ENCODE peak calls at places on chromosomes 6 and 20, in nine cellular contexts. J is iPS DF 6.9; V is stomach; W is MM.1S; K is upper lobe of right lung; G is psoas muscle; M is effector memory CD4-positive, alpha-beta T cell; A is sigmoid colon; E is naive thymus-derived CD4-positive, alpha-beta T cell. S is an unnamed sample. For H3K36me3, the result is how much of the 10 kb centered on the place peaks cover.

GRCh38 chr20:57795347-57795697 is 85.5 kb upstream of the PMEPA1 start:
- DNase-seq in A (no peak), G (no peak), K (no peak), V (no peak), E (no peak), J (no peak), W (no peak), M (no peak), S (no peak)

GRCh38 chr20:32636821-32637220 is 36.9 kb downstream of the C20orf203 start:
- DNase-seq in K (no peak), V (no peak), W (no peak), G (no peak), A (no peak), M (no peak), J (no peak), E (no peak), S (no peak)

GRCh38 chr6:31359556-31359955 is 2.6 kb upstream of the HLA-B start:
- DNase-seq in G (no peak), A (no peak), V (no peak), J (no peak), M (no peak), E (no peak), W (no peak), K (no peak), S (no peak)

GRCh38 chr20:18012901-18013300 is 44.1 kb downstream of the MGME1 start:
- DNase-seq in M (no peak), G (no peak), J (no peak), V (no peak), K (no peak), E (no peak), A (no peak), W (no peak), S (no peak)

GRCh38 chr20:63416631-63417030 is 55.5 kb upstream of the CHRNA4 start:
- DNase-seq in M (no peak), J (no peak), W (no peak), E (no peak), G (no peak), K (no peak), A (no peak), V (no peak), S (no peak)

GRCh38 chr20:3693376-3693775 is 11.6 kb upstream of the ADAM33 start:
- DNase-seq in K (no peak), M (no peak), G (no peak), A (no peak), E (no peak), J (no peak), V (no peak), W (no peak), S (no peak)

GRCh38 chr6:127192911-127193503 is 73.7 kb upstream of the RNF146 start:
- DNase-seq in K (no peak), J (no peak), M (no peak), A (no peak), V (no peak), W (no peak), E (no peak), G (no peak), S (no peak)

GRCh38 chr6:109165392-109165964 is 70.2 kb downstream of the CEP57L1 start:
- DNase-seq in M (no peak), G (peak), A (peak), V (no peak), E (no peak), W (no peak), J (no peak), K (no peak), S (peak)

GRCh38 chr6:90610291-90610670 is 23.4 kb upstream of the MAP3K7 start:
- DNase-seq in J (no peak), A (no peak), E (no peak), W (no peak), V (no peak), G (no peak), M (no peak), K (no peak), S (no peak)

GRCh38 chr20:17782768-17783167 is 83.0 kb downstream of the BANF2 start:
- DNase-seq in V (no peak), A (no peak), K (no peak), M (no peak), J (no peak), E (no peak), W (peak), G (no peak), S (no peak)

GRCh38 chr6:133202610-133203343 is 38.4 kb upstream of the EYA4 start:
- DNase-seq in M (no peak), J (no peak), E (no peak), V (no peak), W (no peak), K (no peak), G (no peak), A (no peak), S (no peak)

GRCh38 chr20:18138639-18139583 is 1.2 kb downstream of the KAT14 start:
- DNase-seq in A (no peak), G (no peak), W (no peak), E (no peak), M (no peak), V (no peak), J (no peak), K (no peak), S (peak)

GRCh38 chr6:15441215-15441868 is 195.5 kb downstream of the JARID2 start:
- DNase-seq in M (no peak), W (peak), J (no peak), G (no peak), K (no peak), A (no peak), V (no peak), E (no peak), S (peak)

GRCh38 chr6:166751051-166751595 is 124.1 kb upstream of the RPS6KA2 start:
- DNase-seq in K (no peak), M (no peak), V (no peak), W (no peak), E (no peak), J (no peak), A (no peak), G (no peak), S (no peak)

GRCh38 chr6:67593247-67593646 is 1041.8 kb upstream of the ADGRB3 start:
- DNase-seq in G (no peak), K (no peak), M (no peak), V (no peak), A (no peak), J (no peak), W (no peak), E (no peak), S (no peak)

GRCh38 chr6:31575335-31575901 is at the start of gene TNF:
- DNase-seq in W (no peak), K (peak), G (peak), V (peak), M (peak), J (no peak), E (peak), A (peak), S (peak)

GRCh38 chr6:99933129-99933528 is 60.9 kb downstream of the MCHR2 start:
- DNase-seq in M (no peak), E (no peak), G (no peak), K (no peak), W (no peak), V (no peak), A (no peak), J (no peak), S (no peak)

DNA sequence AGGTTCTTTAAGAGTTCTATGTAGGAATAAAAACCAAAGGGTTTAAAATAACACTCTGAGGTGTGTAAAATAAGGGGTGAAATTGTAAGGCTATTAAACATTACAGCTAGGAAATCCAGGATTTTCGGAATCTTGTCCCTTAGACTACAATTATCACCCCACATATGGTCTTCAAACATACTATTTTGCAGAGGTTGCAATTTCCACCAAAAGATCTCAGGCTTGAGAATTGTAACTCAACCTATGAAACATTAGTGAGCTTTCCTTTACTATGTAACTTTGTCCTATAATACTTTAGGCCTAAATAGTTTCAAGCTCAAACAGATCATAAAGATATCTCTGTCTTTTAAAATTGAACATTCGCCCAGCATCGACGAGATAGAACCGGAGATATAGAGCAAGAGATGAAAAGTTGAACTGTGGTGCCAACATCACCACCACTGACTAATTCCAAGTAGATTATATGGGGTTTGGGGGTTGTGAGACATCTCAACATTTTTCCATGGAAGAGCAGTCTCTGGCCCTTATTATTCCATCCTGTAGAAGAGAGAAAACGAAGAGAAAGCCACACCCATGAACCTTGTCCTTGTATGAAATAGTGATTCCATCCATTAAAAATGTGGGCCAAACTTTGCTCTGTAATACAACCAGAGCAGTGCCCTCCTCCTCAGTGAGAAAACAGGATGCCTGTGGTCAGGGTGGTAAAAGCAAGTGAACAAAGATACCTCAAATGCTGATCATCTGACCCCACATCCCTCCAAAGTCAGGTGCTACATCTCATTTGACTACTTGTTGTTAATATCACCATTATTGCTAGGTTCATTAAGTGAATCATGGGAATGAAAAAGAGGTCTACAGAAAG is 284.5 kb upstream of the GJE1 start:
- DNase-seq in K (no peak), E (peak), J (no peak), M (peak), A (no peak), G (no peak), V (no peak), W (peak), S (peak)
- H3K36me3 ChIP-seq in K (under half), E (under half), J (under half), M (under half), A (under half), G (under half), V (under half), W (under half), S (under half)

GRCh38 chr6:25219147-25219546 is 60.0 kb upstream of the CARMIL1 start:
- DNase-seq in A (no peak), J (no peak), M (no peak), K (no peak), W (no peak), G (no peak), V (no peak), E (no peak), S (no peak)

GRCh38 chr6:25218346-25218745 is 60.8 kb upstream of the CARMIL1 start:
- DNase-seq in M (no peak), J (no peak), K (no peak), G (no peak), W (no peak), A (no peak), E (no peak), V (no peak), S (no peak)

GRCh38 chr6:25217275-25217674 is 61.9 kb upstream of the CARMIL1 start:
- DNase-seq in G (no peak), E (no peak), W (no peak), M (no peak), J (no peak), K (no peak), A (no peak), V (no peak), S (no peak)

GRCh38 chr6:25219581-25220249 is 59.5 kb upstream of the CARMIL1 start:
- DNase-seq in M (no peak), E (no peak), A (no peak), G (no peak), V (no peak), K (no peak), W (no peak), J (no peak), S (no peak)

GRCh38 chr6:25215881-25216280 is 63.3 kb upstream of the CARMIL1 start:
- DNase-seq in A (no peak), J (no peak), G (no peak), W (no peak), E (no peak), V (no peak), M (no peak), K (no peak), S (no peak)
- H3K27ac ChIP-seq in A (no peak), J (no peak), G (no peak), W (no peak), E (no peak), V (no peak), M (no peak), K (no peak), S (no peak)

GRCh38 chr6:17829905-17830304 is 123.2 kb upstream of the NUP153 start:
- DNase-seq in A (no peak), K (no peak), M (no peak), G (no peak), W (no peak), E (no peak), V (no peak), J (no peak), S (no peak)

GRCh38 chr6:17831135-17831534 is 124.4 kb upstream of the NUP153 start:
- DNase-seq in W (no peak), A (no peak), M (no peak), V (no peak), K (no peak), J (no peak), E (no peak), G (no peak), S (no peak)

GRCh38 chr6:17826301-17826700 is 119.6 kb upstream of the NUP153 start:
- DNase-seq in K (no peak), E (no peak), J (no peak), G (no peak), V (no peak), A (no peak), M (no peak), W (no peak), S (no peak)

DNA sequence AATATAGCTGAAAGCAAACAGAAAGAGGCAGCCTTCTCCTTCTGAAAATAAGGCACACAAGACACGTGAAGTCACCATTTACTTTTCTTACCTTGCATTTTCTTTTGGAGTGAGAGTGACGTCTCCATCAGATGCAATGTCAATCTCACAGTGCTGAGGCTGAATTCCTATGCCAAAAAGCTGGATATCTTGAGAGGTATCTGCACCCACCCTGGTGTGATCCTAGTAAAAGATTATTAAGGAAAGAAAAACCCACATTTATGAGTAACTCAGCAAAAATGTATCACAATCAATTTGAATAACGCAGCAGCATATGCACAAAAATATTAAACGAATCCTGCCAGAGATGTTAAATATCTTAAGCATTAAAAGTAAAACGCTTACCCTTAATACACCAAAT is 121.4 kb upstream of the NUP153 start:
- DNase-seq in V (no peak), E (no peak), A (no peak), W (no peak), M (no peak), K (no peak), J (no peak), G (no peak), S (no peak)
- H3K36me3 ChIP-seq in V (under half), E (under half), A (under half), W (under half), M (under half), K (half or more), J (under half), G (under half), S (under half)

DNA sequence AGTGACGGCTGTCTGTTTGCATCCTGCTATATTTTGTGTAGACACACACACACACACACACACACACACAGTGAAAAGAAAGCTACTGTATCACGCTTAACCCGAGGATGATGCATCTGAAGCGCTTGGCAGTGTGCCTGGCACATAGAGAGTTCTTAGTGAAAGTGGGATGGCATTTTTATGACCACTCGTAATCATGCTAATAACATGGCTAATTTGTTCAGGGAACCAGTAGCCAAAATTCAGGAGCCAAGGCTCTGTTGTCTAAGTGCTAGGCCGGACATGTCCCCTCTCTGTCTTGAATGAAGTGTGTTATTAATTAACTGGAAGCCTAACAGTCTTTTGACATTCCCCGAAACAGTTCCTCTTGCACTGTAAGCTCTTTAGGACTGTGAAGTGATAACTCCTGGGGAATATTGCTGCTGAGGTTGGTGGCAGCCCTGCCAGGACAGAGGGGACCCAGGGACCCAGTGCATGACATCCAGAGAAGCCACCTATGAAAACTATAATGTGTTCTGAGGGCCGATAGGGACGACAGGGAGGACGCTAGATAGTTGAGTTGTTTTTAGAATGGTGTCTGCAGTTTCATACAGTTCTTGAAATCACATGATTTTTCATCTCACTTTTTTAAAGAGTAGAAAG is 45.0 kb upstream of the IRF4 start:
- DNase-seq in E (no peak), W (no peak), K (peak), A (peak), G (no peak), J (no peak), V (no peak), M (no peak), S (no peak)
- H3K27ac ChIP-seq in E (no peak), W (no peak), K (no peak), A (no peak), G (no peak), J (no peak), V (no peak), M (no peak), S (no peak)

DNA sequence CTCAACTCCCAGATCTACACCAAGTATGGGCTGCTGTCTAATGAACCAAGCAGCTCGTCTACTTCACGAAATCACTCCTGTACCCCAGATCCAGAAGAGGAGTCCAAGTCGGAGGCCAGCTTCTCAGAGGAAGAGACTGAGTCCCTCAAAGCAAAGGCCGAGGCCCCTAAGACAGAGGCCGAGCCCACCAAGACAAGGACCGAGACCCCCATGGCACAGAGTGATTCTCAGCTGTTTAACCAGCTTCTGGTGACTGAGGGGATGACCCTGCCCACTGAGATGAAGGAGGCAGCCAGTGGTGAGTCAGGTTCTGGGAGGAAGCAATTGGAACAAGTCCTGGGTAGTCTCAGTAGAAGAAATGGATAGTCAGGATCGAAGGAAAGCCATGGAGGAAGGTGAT is 5.8 kb downstream of the CUL9 start:
- DNase-seq in K (no peak), G (no peak), V (no peak), E (no peak), J (no peak), W (no peak), A (no peak), M (no peak), S (no peak)
- H3K36me3 ChIP-seq in K (under half), G (under half), V (under half), E (under half), J (under half), W (under half), A (under half), M (under half), S (under half)

DNA sequence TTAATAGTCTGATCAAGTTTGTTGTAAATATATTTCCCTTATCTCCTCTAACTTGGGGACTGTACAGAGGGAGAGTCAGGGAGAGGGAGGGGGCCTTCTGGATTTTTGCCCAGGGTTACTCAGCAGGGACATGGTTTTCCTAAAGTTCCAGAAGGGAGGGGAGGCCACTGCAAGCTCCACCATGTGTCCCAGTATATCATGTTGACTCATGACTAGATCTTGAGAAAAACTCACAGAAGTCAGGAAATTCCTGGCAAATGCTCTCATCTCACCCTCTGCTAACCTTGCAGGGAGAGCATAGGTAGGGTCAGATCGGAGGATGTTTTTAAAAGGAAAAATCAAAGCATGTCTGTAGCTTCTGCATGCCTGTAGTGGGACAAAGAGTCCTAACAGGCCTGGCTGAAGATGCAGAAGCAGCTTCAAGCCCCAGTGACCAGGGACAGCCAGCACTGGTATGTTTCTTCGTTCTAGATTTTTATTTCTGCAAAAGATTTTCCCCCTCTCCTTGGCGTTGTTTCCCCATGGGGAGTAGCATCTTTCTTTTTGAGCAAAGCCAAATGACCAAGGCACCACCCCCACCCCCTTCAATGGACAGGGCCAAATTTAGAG is 272.9 kb upstream of the SUPT3H start:
- DNase-seq in W (no peak), J (no peak), A (no peak), V (no peak), E (no peak), M (no peak), G (no peak), K (no peak), S (no peak)
- H3K27ac ChIP-seq in W (no peak), J (no peak), A (no peak), V (no peak), E (no peak), M (no peak), G (no peak), K (no peak), S (no peak)

GRCh38 chr20:34927736-34928135 is 27.9 kb downstream of the GSS start:
- DNase-seq in K (no peak), V (no peak), W (no peak), J (no peak), A (no peak), M (no peak), E (no peak), G (no peak), S (no peak)
- H3K36me3 ChIP-seq in K (half or more), V (half or more), W (under half), J (under half), A (under half), M (under half), E (under half), G (under half), S (under half)

GRCh38 chr6:157809613-157810012 is 13.4 kb upstream of the SNX9 start:
- DNase-seq in G (no peak), J (no peak), V (no peak), E (no peak), K (no peak), A (no peak), M (no peak), W (no peak), S (no peak)
- H3K27ac ChIP-seq in G (no peak), J (no peak), V (no peak), E (no peak), K (no peak), A (no peak), M (no peak), W (no peak), S (no peak)

DNA sequence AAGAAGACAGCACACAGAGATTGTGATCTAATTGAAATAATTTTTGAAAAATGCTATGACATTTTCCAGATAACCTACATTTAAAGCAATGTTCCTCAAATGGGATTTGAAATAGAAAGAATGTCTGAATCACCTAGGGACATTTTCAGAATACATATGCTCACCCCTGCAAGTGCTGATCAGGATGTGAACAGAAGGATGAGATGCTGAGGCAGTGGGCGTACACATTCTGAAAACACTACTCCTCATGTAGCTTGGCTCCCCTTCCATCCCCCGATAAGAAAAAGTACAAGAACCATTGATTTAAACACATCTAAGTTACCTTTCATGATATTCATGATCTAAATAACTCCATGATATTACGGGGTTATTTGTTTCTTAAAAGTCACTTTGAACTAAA is 29.9 kb upstream of the HINT3 start:
- DNase-seq in E (no peak), V (no peak), W (no peak), G (no peak), J (no peak), K (no peak), M (no peak), A (no peak), S (no peak)
- H3K36me3 ChIP-seq in E (under half), V (under half), W (under half), G (under half), J (under half), K (half or more), M (half or more), A (under half), S (under half)